ENCODE peak calls at places on chromosome 1, in ten cellular contexts. A is AG08396; Y is small intestine; M is upper lobe of right lung; C is stimulated activated CD8-positive, alpha-beta memory T cell treated with anti-CD3 and anti-CD28 coated beads, Interleukin-12 subunit alpha, Interleukin-12 subunit beta, amount 100 ng/mL, for 1 hour; X is GM13976; U is HT1080; G is AG10803; N is activated CD8-positive, alpha-beta memory T cell treated with anti-CD3 and anti-CD28 coated beads for 24 hours; W is NCI-H446. S is an unnamed sample.

GRCh38 chr1:89978763-89979162 is 16.1 kb upstream of the ZNF326 start:
- DNase-seq in A (peak), Y (no peak), M (no peak), C (no peak), X (no peak), U (no peak), G (peak), N (no peak), W (no peak), S (no peak)

GRCh38 chr1:17161137-17161700 is 42.0 kb upstream of the PADI2 start:
- DNase-seq in A (no peak), Y (no peak), M (no peak), C (no peak), X (no peak), U (peak), G (no peak), N (no peak), W (no peak), S (peak)

GRCh38 chr1:200925821-200926220 is 31.1 kb downstream of the INAVA start:
- DNase-seq in A (no peak), Y (no peak), M (no peak), C (no peak), X (no peak), U (peak), G (peak), N (no peak), W (no peak), S (no peak)

GRCh38 chr1:30738040-30738441 is 14.7 kb upstream of the MATN1 start:
- DNase-seq in A (no peak), Y (no peak), M (no peak), C (no peak), X (no peak), U (no peak), G (no peak), N (no peak), W (no peak), S (no peak)

GRCh38 chr1:27637052-27637451 is 2.1 kb upstream of the FGR start:
- DNase-seq in A (no peak), Y (no peak), M (no peak), C (no peak), X (peak), U (no peak), G (no peak), N (peak), W (no peak), S (peak)

GRCh38 chr1:237012789-237013383 is 8.6 kb upstream of the MT1HL1 start:
- DNase-seq in A (no peak), Y (no peak), M (peak), C (no peak), X (no peak), U (peak), G (no peak), N (no peak), W (peak), S (no peak)

GRCh38 chr1:89260575-89261275 is 11.9 kb downstream of the GBP5 start:
- DNase-seq in A (peak), Y (no peak), M (no peak), C (no peak), X (no peak), U (peak), G (peak), N (no peak), W (peak), S (no peak)

GRCh38 chr1:181152892-181153633 is 64.6 kb downstream of the IER5 start:
- DNase-seq in A (peak), Y (peak), M (peak), C (no peak), X (peak), U (no peak), G (peak), N (no peak), W (peak), S (no peak)

S was measured in activated CD8-positive, alpha-beta T cell treated with anti-CD3 and anti-CD28 coated beads, Interleukin-2, amount 10 ng/mL, durations not matched to agents 7 days and 5 days.